ENCODE peak calls at places on chromosome 4, in four cellular contexts. U is Ammon's horn, Q is GM20000, H is PC-3. I is an unnamed sample.

GRCh38 chr4:85842540-85842939 is 367.6 kb downstream of the ARHGAP24 start:
- DNase-seq in U (peak), Q (no peak), H (peak), I (peak)

GRCh38 chr4:27414867-27415266 is 554.2 kb downstream of the STIM2 start:
- DNase-seq in U (no peak), Q (no peak), H (peak), I (no peak)

GRCh38 chr4:74339501-74339900 is 25.4 kb upstream of the EREG start:
- DNase-seq in U (no peak), Q (no peak), H (no peak), I (no peak)

GRCh38 chr4:139175647-139176298 is 1.2 kb downstream of the ELF2 start:
- DNase-seq in U (no peak), Q (peak), H (no peak), I (peak)

GRCh38 chr4:111806331-111806730 is 338.9 kb upstream of the FAM241A start:
- DNase-seq in U (no peak), Q (no peak), H (peak), I (no peak)

GRCh38 chr4:20253272-20253798 is 1.6 kb downstream of the SLIT2 start:
- DNase-seq in U (no peak), Q (peak), H (no peak), I (no peak)

GRCh38 chr4:8506006-8506372 is 65.4 kb downstream of the TRMT44 start:
- DNase-seq in U (no peak), Q (no peak), H (no peak), I (no peak)

GRCh38 chr4:175930471-175930870 is 118.4 kb upstream of the GPM6A start:
- DNase-seq in U (no peak), Q (no peak), H (no peak), I (no peak)

GRCh38 chr4:82779032-82779431 is 19.6 kb downstream of the SCD5 start:
- DNase-seq in U (no peak), Q (no peak), H (no peak), I (peak)

GRCh38 chr4:113495790-113496189 is 265.7 kb downstream of the CAMK2D start:
- DNase-seq in U (no peak), Q (no peak), H (no peak), I (no peak)

GRCh38 chr4:27692098-27692679 is 831.5 kb downstream of the STIM2 start:
- DNase-seq in U (peak), Q (peak), H (peak), I (peak)

GRCh38 chr4:6742989-6743388 is 27.0 kb downstream of the BLOC1S4 start:
- DNase-seq in U (no peak), Q (no peak), H (no peak), I (no peak)